ENCODE peak calls at places on chromosomes 6 and 20, in seven cellular contexts. A is CD4-positive, alpha-beta T cell; R is adrenal gland; L is AG04450; H is left ventricle myocardium inferior; M is HCT116; F is CD8-positive, alpha-beta T cell. C is an unnamed sample.

GRCh38 chr20:46230811-46231282 is 77.5 kb downstream of the CDH22 start:
- DNase-seq in R (peak; percentile 39), L (no peak), F (no peak), H (peak; percentile 33), A (no peak), M (no peak), C (peak; percentile 84)

GRCh38 chr6:52543729-52544324 is 33.0 kb downstream of the TRAM2 start:
- DNase-seq in L (no peak), F (no peak), A (no peak), H (no peak), M (no peak), R (peak; percentile 28), C (no peak)

GRCh38 chr6:73032586-73032985 is 192.7 kb downstream of the KHDC1L start:
- DNase-seq in M (peak; percentile 12), L (no peak), A (no peak), F (no peak), H (no peak), R (no peak), C (no peak)

GRCh38 chr6:56528412-56528841 is 114.3 kb downstream of the DST start:
- DNase-seq in M (no peak), R (no peak), H (no peak), L (peak; percentile 91), A (no peak), F (no peak), C (no peak)

GRCh38 chr6:64330694-64331309 is 695.2 kb downstream of the PHF3 start:
- DNase-seq in R (peak; percentile 73), F (no peak), L (peak; percentile 51), H (peak; percentile 58), M (no peak), A (no peak), C (peak; percentile 84)

GRCh38 chr6:39794231-39794630 is 2.1 kb downstream of the DAAM2 start:
- DNase-seq in L (no peak), F (no peak), H (no peak), A (no peak), M (no peak), R (no peak), C (no peak)

GRCh38 chr20:5092765-5093339 is 26.9 kb downstream of the PCNA start:
- DNase-seq in H (no peak), F (no peak), M (no peak), L (no peak), R (no peak), A (no peak), C (no peak)

GRCh38 chr20:22431419-22431818 is 153.0 kb downstream of the FOXA2 start:
- DNase-seq in R (no peak), H (no peak), F (no peak), A (no peak), M (no peak), L (no peak), C (no peak)

GRCh38 chr6:39367661-39368060 is 45.2 kb upstream of the KCNK16 start:
- DNase-seq in H (no peak), A (no peak), M (no peak), L (no peak), F (no peak), R (no peak), C (no peak)

GRCh38 chr6:150325093-150325772 is 43.6 kb upstream of the IYD start:
- DNase-seq in M (no peak), H (no peak), R (no peak), L (no peak), A (no peak), F (no peak), C (no peak)

DNA sequence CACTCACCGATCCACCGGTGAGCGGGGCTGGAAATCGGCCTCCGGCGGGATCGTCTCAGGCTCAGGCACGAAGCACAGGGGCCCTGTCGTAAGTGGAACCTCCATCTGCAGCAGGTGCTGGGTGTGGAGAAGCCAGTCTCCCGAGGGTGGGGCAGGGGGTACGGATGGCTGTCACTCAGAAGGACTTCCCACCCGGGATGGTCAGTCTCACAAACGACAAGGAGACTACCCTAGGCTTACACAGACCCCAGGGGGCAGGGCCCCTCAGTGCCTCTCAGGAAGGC is 27.8 kb downstream of the YTHDF1 start:
- DNase-seq in R (no peak), L (no peak), A (no peak), M (no peak), F (no peak), H (no peak), C (no peak)
- H3K9me3 ChIP-seq in R (no peaks in the 10 kb centered on the region), L (peaks cover 7% of the 10 kb centered on the region), A (no peaks in the 10 kb centered on the region), M (no peaks in the 10 kb centered on the region), F (no peaks in the 10 kb centered on the region), H (no peaks in the 10 kb centered on the region), C (peaks cover 7% of the 10 kb centered on the region)

GRCh38 chr6:109221543-109222195 is 126.4 kb downstream of the CEP57L1 start:
- DNase-seq in L (no peak), M (no peak), F (no peak), R (no peak), H (no peak), A (no peak), C (no peak)
- TF ChIP-seq CTCF in L (no peak), M (no peak), F (no peak), R (no peak), H (no peak), A (no peak), C (no peak)

DNA sequence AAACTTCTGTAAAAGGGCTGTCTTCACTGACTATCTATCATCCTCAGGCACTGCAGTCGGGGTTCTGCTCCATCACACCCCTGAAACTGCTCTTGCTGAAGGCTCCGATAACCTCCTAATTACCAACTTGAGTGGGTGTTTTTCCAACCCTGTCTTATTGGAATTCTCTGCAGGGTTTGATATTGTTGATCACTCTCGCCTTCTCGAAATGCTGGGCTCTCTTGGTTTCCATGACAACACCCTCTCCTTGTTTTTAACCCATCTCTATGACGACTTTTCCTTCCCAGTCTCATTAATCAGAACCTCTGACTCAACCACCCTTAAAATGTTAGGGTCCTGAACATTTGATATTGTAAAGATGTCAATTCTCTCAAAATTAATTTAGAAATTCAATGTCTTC is 39.4 kb upstream of the NNAT start:
- DNase-seq in L (no peak), R (no peak), A (no peak), M (no peak), H (no peak), F (no peak), C (no peak)
- H3K27me3 ChIP-seq in L (peaks cover 38% of the 10 kb centered on the region), R (no peaks in the 10 kb centered on the region), A (no peaks in the 10 kb centered on the region), M (peaks cover 74% of the 10 kb centered on the region), H (peaks cover 13% of the 10 kb centered on the region), F (no peaks in the 10 kb centered on the region), C (peaks cover 7% of the 10 kb centered on the region)

GRCh38 chr6:121641158-121641557 is 205.7 kb downstream of the GJA1 start:
- DNase-seq in L (no peak), R (no peak), M (no peak), H (no peak), A (no peak), F (no peak), C (no peak)

GRCh38 chr6:121633309-121633708 is 197.9 kb downstream of the GJA1 start:
- DNase-seq in R (no peak), A (no peak), H (no peak), L (no peak), F (no peak), M (no peak), C (no peak)

GRCh38 chr6:121630716-121631115 is 195.3 kb downstream of the GJA1 start:
- DNase-seq in H (no peak), M (no peak), F (no peak), A (no peak), L (no peak), R (no peak), C (no peak)

GRCh38 chr6:121639041-121639440 is 203.6 kb downstream of the GJA1 start:
- DNase-seq in A (no peak), R (no peak), F (no peak), H (no peak), M (no peak), L (no peak), C (no peak)

DNA sequence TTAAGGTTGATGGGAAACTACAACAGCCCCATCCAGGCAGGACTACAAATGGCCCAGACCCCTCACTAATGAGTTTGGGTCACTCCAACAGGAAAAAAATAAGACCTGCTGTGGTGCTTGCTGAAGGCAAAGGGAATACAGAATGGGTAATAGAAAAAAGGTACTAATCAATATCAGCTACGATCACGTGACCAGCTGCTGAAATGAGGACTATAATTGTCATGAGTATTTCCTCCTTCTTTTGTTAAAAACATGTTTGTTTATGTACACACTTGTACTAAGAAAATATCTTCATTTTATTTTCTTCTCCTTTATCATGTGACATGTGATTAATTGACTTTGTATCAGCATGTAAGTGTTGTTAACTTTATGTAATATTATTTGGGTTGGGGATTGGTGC is 199.9 kb downstream of the GJA1 start:
- DNase-seq in R (no peak), M (no peak), L (no peak), A (no peak), F (no peak), H (no peak), C (no peak)
- H3K9me3 ChIP-seq in R (no peaks in the 10 kb centered on the region), M (no peaks in the 10 kb centered on the region), L (peaks cover 14% of the 10 kb centered on the region), A (peaks cover 5% of the 10 kb centered on the region), F (no peaks in the 10 kb centered on the region), H (peaks cover 59% of the 10 kb centered on the region), C (no peaks in the 10 kb centered on the region)

GRCh38 chr20:48828734-48829460 is 1.1 kb upstream of the PREX1 start:
- DNase-seq in F (no peak), M (no peak), R (no peak), H (no peak), A (no peak), L (no peak), C (no peak)

GRCh38 chr20:48826883-48827771 is 672 bp downstream of the PREX1 start:
- DNase-seq in H (no peak), M (no peak), A (no peak), F (no peak), L (no peak), R (no peak), C (peak; percentile 51)

GRCh38 chr20:48826064-48826463 is 1.7 kb downstream of the PREX1 start:
- DNase-seq in M (no peak), H (no peak), L (no peak), F (no peak), R (no peak), A (no peak), C (no peak)

GRCh38 chr20:48829940-48830339 is 2.1 kb upstream of the PREX1 start:
- DNase-seq in F (no peak), R (no peak), M (no peak), A (no peak), L (no peak), H (no peak), C (no peak)

DNA sequence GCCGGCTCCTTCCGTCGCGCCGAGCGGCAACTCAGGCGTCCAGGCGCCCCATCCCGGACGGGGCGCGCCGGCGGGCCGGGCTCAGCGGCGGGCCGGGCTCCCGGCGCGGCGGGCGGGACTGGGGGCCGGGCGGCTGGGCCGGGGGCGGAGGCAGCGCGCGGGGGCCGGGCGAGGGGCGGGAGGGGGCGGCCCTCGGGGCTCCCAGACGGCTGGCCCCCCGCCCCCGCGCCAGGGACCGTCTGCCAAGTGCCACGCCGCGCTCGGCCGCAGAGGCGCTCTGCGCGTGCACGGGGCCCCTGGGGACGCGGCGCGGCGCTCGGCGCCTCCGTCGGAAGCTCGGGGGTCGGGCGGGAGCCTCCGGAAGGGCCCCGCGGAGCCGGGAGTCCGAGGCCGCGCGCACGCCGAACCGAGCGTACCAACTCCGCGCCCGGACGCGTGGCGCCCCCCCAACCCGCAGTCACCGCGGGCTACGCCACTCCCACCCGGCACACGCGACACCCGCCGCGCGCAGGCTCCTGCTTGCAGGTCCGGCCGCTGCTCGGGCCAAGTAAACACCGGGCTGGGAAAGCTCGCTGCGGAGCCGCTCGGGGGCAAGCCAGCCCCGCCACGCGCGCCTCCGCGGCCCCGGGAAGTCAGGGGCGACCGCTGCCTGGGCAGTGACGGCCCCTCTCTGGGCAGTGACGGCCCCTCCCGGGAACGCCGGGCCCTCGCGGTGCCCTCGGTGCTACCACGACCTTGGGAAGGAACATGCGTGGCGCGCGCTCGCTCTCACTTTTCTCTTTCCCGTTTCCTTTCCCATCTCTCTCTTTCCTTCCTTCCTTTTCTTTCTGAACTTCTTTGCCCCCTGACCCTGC is at the start of gene PREX1:
- DNase-seq in L (no peak), H (peak; percentile 86), A (peak; percentile 72), M (no peak), R (peak; percentile 82), F (peak; percentile 80), C (peak; percentile 86)
- TF ChIP-seq CTCF in L (no peak), H (peak; percentile 35), A (no peak), M (no peak), R (no peak), F (no peak), C (no peak)

C was measured in Caco-2.